ENCODE peak calls at places on chromosomes 3 and 15, in eight cellular contexts. P, M, Q, N, W, B, G and A are unnamed samples.
A peak's percentile ranks its signal among the peaks of the same experiment; 100 is the strongest.

GRCh38 chr3:51983578-51984268 is 388 bp downstream of the ACY1 start:
- DNase-seq in W (no peak), P (no peak), M (no peak), G (no peak), Q (no peak), N (no peak), B (no peak), A (no peak)

GRCh38 chr3:190968616-190969015 is 106.1 kb upstream of the GMNC start:
- DNase-seq in N (no peak), P (no peak), Q (no peak), B (no peak), W (no peak), G (no peak), M (no peak), A (no peak)

GRCh38 chr3:188246905-188247304 is 92.9 kb downstream of the LPP start:
- DNase-seq in G (no peak), W (no peak), M (no peak), P (no peak), N (no peak), Q (no peak), B (no peak), A (no peak)

GRCh38 chr3:55357796-55358195 is 129.3 kb downstream of the WNT5A start:
- DNase-seq in W (no peak), B (no peak), P (no peak), G (no peak), N (no peak), Q (no peak), M (no peak), A (no peak)

GRCh38 chr3:14208977-14209394 is 30.4 kb downstream of the LSM3 start:
- DNase-seq in Q (no peak), P (no peak), W (no peak), G (no peak), M (no peak), B (peak; percentile 71), N (no peak), A (no peak)

GRCh38 chr15:25504307-25504706 is 65.5 kb upstream of the UBE3A start:
- DNase-seq in W (no peak), P (no peak), N (no peak), Q (peak; percentile 85), G (no peak), B (peak; percentile 4), M (no peak), A (no peak)

GRCh38 chr3:124818398-124819150 is 68.6 kb downstream of the ITGB5 start:
- DNase-seq in N (no peak), G (no peak), W (no peak), M (no peak), B (peak; percentile 82), P (no peak), Q (peak; percentile 71), A (no peak)

GRCh38 chr3:172530101-172530561 is 6.9 kb upstream of the TNFSF10 start:
- DNase-seq in B (no peak), M (no peak), N (no peak), W (no peak), P (no peak), G (no peak), Q (no peak), A (no peak)

GRCh38 chr3:48599077-48599501 is 4.0 kb upstream of the COL7A1 start:
- DNase-seq in N (peak; percentile 97), P (no peak), B (no peak), M (no peak), Q (no peak), G (no peak), W (no peak), A (no peak)

GRCh38 chr15:96678386-96678785 is 347.9 kb downstream of the NR2F2 start:
- DNase-seq in N (no peak), W (no peak), Q (no peak), G (no peak), B (no peak), M (no peak), P (no peak), A (no peak)